ENCODE peak calls at places on chromosomes 5 and 9, in seven cellular contexts. M, T, V, R, U, X and O are unnamed samples.

GRCh38 chr5:159605585-159605984 is 275.3 kb upstream of the IL12B start:
- DNase-seq in U (no peak), X (no peak), M (no peak), R (peak), V (no peak), T (no peak), O (no peak)

GRCh38 chr9:110148384-110148783 is 59.6 kb downstream of the C9orf152 start:
- DNase-seq in X (no peak), M (no peak), R (no peak), U (no peak), T (peak), V (peak), O (no peak)

GRCh38 chr9:108994695-108995094 is 18.6 kb downstream of the CTNNAL1 start:
- DNase-seq in M (no peak), U (no peak), X (no peak), R (no peak), T (peak), V (no peak), O (no peak)

GRCh38 chr9:134591573-134591981 is 50.0 kb upstream of the COL5A1 start:
- DNase-seq in U (no peak), R (peak), V (peak), M (no peak), X (no peak), T (no peak), O (no peak)

GRCh38 chr5:87383216-87383615 is 29.5 kb downstream of the CCNH start:
- DNase-seq in V (peak), X (no peak), R (no peak), T (peak), M (no peak), U (no peak), O (no peak)

GRCh38 chr5:67792891-67793290 is 422.7 kb upstream of the PIK3R1 start:
- DNase-seq in R (no peak), V (no peak), T (no peak), U (no peak), M (no peak), X (no peak), O (no peak)

GRCh38 chr9:132144708-132145365 is 17.0 kb upstream of the NTNG2 start:
- DNase-seq in R (no peak), T (peak), X (no peak), V (peak), M (no peak), U (no peak), O (no peak)

GRCh38 chr5:63262191-63262981 is 683.8 kb downstream of the LRRC70 start:
- DNase-seq in X (no peak), U (no peak), V (peak), M (no peak), T (peak), R (peak), O (no peak)

GRCh38 chr9:114662081-114662989 is 4.7 kb upstream of the TEX53 start:
- DNase-seq in T (peak), U (peak), X (peak), V (peak), M (peak), R (peak), O (no peak)

GRCh38 chr5:1420211-1421195 is 24.7 kb downstream of the SLC6A3 start:
- DNase-seq in V (no peak), M (no peak), X (no peak), U (no peak), T (no peak), R (no peak), O (no peak)

GRCh38 chr9:133834080-133834976 is 96.2 kb upstream of the SARDH start:
- DNase-seq in T (no peak), R (no peak), X (no peak), U (peak), V (no peak), M (no peak), O (no peak)

GRCh38 chr9:27351438-27351837 is 54.5 kb upstream of the EQTN start:
- DNase-seq in X (no peak), V (peak), T (no peak), U (no peak), M (no peak), R (no peak), O (no peak)

GRCh38 chr5:152689275-152689711 is 284.2 kb upstream of the NMUR2 start:
- DNase-seq in R (no peak), U (no peak), M (no peak), X (peak), V (no peak), T (no peak), O (no peak)

GRCh38 chr9:129685220-129685932 is 19.9 kb downstream of the PRRX2 start:
- DNase-seq in V (peak), T (peak), M (no peak), U (no peak), R (no peak), X (no peak), O (no peak)

GRCh38 chr9:92954078-92954861 is 6.9 kb downstream of the FGD3 start:
- DNase-seq in U (no peak), R (no peak), X (no peak), V (no peak), M (no peak), T (no peak), O (no peak)

GRCh38 chr5:45695011-45695667 is 1.0 kb downstream of the HCN1 start:
- DNase-seq in M (no peak), V (no peak), R (peak), T (no peak), U (no peak), X (peak), O (peak)

GRCh38 chr5:141533897-141534296 is 45.0 kb downstream of the PCDHGC5 start:
- DNase-seq in V (peak), U (no peak), M (no peak), R (no peak), X (no peak), T (no peak), O (no peak)

GRCh38 chr9:90900130-90900529 is 98.5 kb downstream of the SYK start:
- DNase-seq in R (peak), T (peak), V (no peak), U (no peak), X (peak), M (no peak), O (no peak)

GRCh38 chr5:149317281-149318048 is 27.8 kb upstream of the GRPEL2 start:
- DNase-seq in R (peak), U (no peak), X (no peak), T (peak), M (peak), V (peak), O (no peak)

GRCh38 chr5:112290667-112291066 is 128.4 kb downstream of the EPB41L4A start:
- DNase-seq in R (no peak), X (no peak), U (no peak), T (no peak), M (no peak), V (no peak), O (no peak)

GRCh38 chr5:139795074-139796001 is at the start of gene PSD2:
- DNase-seq in T (no peak), V (no peak), U (no peak), X (peak), M (peak), R (peak), O (peak)

DNA sequence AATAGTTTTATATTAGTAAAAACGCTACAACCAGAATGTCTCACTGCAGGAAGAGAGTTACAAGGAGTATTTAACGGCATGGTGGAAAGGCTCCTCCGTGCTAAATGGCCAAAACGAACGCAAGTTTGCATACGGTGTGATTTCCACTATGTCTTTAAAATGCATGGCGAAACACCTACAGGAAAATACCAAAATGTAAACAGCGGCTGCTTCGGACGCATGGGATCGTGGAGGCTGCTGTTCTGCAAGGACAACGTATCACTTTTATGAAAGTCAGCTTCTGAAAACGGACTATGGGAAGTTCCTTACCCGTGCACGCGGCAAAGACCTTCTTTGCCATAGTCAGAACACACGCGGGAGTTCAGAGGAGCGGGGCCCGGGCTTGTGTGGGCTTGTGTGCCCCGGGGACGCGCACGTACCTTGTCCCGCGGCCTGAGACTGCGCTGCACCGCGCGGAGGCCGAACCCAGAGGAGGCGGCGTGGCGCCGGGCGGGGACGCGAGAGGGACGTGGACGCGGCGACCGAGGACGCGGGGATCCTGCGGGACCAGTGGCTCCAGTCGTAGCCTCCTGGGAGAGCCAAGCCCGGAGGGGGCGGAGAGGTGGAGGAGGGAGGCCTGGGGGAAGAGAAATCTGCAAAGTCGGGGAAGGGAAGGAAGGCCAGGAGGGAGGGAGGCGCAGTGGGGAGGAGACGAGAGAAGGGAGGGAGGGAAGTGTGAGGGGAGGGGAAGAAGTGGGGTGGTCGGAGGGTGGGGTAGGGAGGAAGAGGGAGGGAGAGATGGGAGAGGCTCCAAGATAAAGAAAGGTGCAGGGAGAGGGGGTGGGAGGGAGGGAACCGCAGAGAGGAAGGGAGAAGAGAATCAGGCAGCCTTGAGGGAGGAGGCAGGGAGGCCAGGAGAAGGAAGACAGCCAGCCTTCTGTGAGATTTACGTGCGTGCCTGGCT is at the start of gene CMBL:
- DNase-seq in U (peak), V (peak), T (peak), R (peak), X (peak), M (no peak), O (peak)
- H2BK120ac ChIP-seq in U (peak), V (peak), T (peak), R (no peak), X (no peak), M (no peak), O (no peak)

GRCh38 chr9:101037433-101037832 is 8.9 kb downstream of the PLPPR1 start:
- DNase-seq in U (no peak), M (no peak), V (no peak), R (no peak), T (no peak), X (no peak), O (no peak)

GRCh38 chr9:101029300-101030021 is 934 bp downstream of the PLPPR1 start:
- DNase-seq in V (no peak), T (no peak), U (no peak), X (no peak), M (peak), R (peak), O (no peak)

GRCh38 chr9:101030022-101030391 is 1.5 kb downstream of the PLPPR1 start:
- DNase-seq in M (no peak), T (no peak), V (no peak), X (no peak), U (no peak), R (no peak), O (no peak)

GRCh38 chr9:101035098-101035497 is 6.6 kb downstream of the PLPPR1 start:
- DNase-seq in T (no peak), M (no peak), R (no peak), V (no peak), U (no peak), X (no peak), O (no peak)

GRCh38 chr9:101034222-101034621 is 5.7 kb downstream of the PLPPR1 start:
- DNase-seq in M (no peak), V (no peak), X (no peak), U (no peak), T (no peak), R (no peak), O (no peak)
- H2BK120ac ChIP-seq in M (no peak), V (no peak), X (no peak), U (no peak), T (no peak), R (no peak), O (no peak)

GRCh38 chr9:120873512-120873911 is 3.5 kb downstream of the PHF19 start:
- DNase-seq in U (no peak), M (no peak), R (peak), T (no peak), X (peak), V (no peak), O (peak)
- H2BK120ac ChIP-seq in U (no peak), M (no peak), R (no peak), T (no peak), X (no peak), V (no peak), O (no peak)

DNA sequence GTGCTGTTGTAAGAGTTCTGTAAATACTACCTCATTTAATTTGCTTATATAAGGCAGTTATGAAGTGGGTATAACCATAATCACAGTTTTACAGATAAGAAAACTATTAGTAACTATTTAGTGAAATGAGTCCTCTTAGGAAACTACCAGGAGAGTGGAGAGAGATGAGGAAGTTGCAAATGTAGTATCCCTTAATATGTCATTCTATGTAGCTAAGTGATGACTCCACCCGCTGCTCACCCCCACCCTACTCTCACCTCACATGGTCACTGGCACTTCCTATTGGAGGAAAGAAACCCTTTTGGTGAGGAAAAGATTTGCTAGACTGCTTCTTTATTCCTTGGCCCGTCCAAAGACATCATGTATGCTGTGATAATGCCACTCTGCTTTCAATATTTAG is 241.8 kb upstream of the SLC24A2 start:
- DNase-seq in M (no peak), R (no peak), V (no peak), T (no peak), U (no peak), X (no peak), O (no peak)
- H2BK120ac ChIP-seq in M (no peak), R (no peak), V (no peak), T (no peak), U (no peak), X (no peak), O (no peak)

DNA sequence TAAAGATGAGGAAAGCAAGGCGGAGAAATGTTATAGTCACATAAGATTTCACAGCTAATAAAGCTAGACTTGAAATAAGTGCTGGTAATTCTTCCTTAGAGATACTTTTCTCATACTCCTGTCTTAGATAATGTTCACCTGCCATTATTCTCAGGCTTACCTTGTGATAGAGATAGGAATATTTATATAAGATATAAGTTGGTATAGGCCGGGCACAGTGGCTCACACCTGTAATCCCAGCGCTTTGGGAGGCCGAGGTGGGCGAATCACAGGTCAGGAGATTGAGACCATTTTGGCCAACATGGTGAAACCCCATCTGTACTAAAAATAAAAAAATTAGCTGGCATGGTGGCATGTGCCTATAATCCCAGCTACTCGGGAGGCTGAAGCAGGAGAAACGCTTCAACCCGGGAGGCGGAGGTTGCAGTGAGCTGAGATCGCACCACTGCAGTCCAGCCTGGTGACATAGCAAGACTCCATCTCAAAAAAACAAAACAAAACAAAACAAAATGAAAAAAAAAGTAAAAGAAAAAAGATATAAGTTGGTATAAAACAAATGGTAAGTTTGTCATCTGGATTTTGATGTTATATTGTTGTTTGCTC is 1918.4 kb downstream of the MAT2B start:
- DNase-seq in M (no peak), X (no peak), U (no peak), R (no peak), V (no peak), T (no peak), O (no peak)
- H2BK120ac ChIP-seq in M (no peak), X (no peak), U (no peak), R (no peak), V (no peak), T (no peak), O (no peak)

DNA sequence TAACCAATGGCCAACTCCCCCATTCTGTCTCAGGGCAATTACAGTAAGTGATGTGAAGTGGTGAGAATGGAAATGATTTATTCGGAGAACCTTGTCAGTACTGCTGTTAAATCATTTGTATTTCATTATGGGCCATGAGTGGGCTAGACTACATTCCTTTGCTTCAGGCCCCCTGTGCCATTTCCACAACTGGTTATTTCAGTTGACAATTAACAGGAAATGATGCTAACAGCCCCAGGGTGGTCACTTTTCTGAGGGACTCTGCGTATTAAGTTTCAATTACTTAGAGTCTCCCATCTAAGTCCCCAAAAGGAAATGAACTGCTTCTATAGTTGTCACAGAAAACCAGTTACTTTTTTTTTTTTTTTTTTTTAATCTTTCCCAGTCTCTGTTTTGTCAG is 653.7 kb downstream of the CCDC171 start:
- DNase-seq in R (no peak), M (no peak), V (no peak), U (no peak), X (no peak), T (no peak), O (no peak)
- H2BK120ac ChIP-seq in R (no peak), M (no peak), V (no peak), U (no peak), X (no peak), T (peak), O (no peak)

GRCh38 chr5:90746119-90746518 is 187.5 kb downstream of the ADGRV1 start:
- DNase-seq in U (no peak), V (no peak), X (no peak), T (no peak), M (no peak), R (no peak), O (no peak)

GRCh38 chr5:90741022-90741564 is 182.5 kb downstream of the ADGRV1 start:
- DNase-seq in T (no peak), R (peak), X (no peak), U (no peak), V (no peak), M (no peak), O (no peak)

GRCh38 chr5:90739567-90739966 is 181.0 kb downstream of the ADGRV1 start:
- DNase-seq in U (no peak), X (no peak), R (no peak), M (no peak), T (no peak), V (no peak), O (no peak)

DNA sequence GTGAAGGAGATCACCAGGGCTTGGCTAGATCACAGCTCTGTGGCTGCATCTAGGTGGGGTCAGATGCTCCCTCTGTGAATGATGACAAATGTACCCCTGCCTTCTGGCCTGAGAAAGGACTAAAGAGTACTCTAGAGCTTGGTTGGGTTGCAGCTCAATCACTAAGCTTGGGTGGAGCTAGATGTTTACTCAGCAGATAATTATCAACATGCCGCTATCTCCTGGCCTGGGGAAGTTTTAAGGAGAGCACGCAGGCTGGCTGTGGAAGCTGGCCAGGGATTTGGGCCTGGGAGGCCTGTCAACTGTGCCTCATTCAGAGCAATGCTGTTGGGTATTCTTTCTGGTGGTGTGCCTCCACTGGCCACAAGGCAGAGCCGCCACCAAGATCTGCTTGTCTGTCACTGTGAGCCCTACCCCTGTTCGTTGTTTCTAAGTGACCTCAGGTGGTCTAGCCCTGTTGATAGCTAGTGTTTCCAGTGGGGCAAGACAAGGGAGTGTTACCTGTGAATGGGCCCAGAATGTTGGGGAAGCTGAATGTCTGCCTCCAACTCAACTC is 181.7 kb downstream of the ADGRV1 start:
- DNase-seq in R (peak), V (no peak), U (no peak), X (no peak), T (no peak), M (no peak), O (no peak)
- H2BK120ac ChIP-seq in R (no peak), V (no peak), U (no peak), X (no peak), T (no peak), M (no peak), O (no peak)

GRCh38 chr9:76588320-76588719 is 129.3 kb downstream of the GCNT1 start:
- DNase-seq in V (no peak), X (no peak), T (no peak), R (no peak), U (no peak), M (no peak), O (no peak)

GRCh38 chr9:76593011-76593347 is 134.0 kb downstream of the GCNT1 start:
- DNase-seq in T (no peak), V (no peak), R (no peak), X (no peak), M (no peak), U (no peak), O (no peak)

GRCh38 chr9:76594764-76595410 is 135.9 kb downstream of the GCNT1 start:
- DNase-seq in R (peak), T (no peak), U (no peak), M (no peak), V (no peak), X (peak), O (peak)

GRCh38 chr9:76592105-76593010 is 133.4 kb downstream of the GCNT1 start:
- DNase-seq in M (no peak), U (no peak), R (peak), X (no peak), T (no peak), V (no peak), O (peak)

GRCh38 chr9:76591256-76591950 is 132.4 kb downstream of the GCNT1 start:
- DNase-seq in X (no peak), R (no peak), V (peak), U (no peak), T (peak), M (no peak), O (no peak)
- H2BK120ac ChIP-seq in X (no peak), R (no peak), V (no peak), U (no peak), T (no peak), M (no peak), O (peak)

GRCh38 chr9:72278959-72279358 is 86.0 kb downstream of the ZFAND5 start:
- DNase-seq in U (no peak), R (no peak), V (no peak), M (no peak), T (no peak), X (no peak), O (no peak)

GRCh38 chr9:72276429-72276828 is 88.6 kb downstream of the ZFAND5 start:
- DNase-seq in T (no peak), M (no peak), V (no peak), U (no peak), R (no peak), X (no peak), O (no peak)

GRCh38 chr9:72280913-72281500 is 84.0 kb downstream of the ZFAND5 start:
- DNase-seq in U (peak), X (peak), V (peak), M (peak), T (peak), R (peak), O (peak)
- H2BK120ac ChIP-seq in U (no peak), X (no peak), V (no peak), M (no peak), T (no peak), R (no peak), O (no peak)